ENCODE peak calls at places on chromosome 3, in seven cellular contexts. X is left colon, Y is G401, H is mucosa of descending colon, K is NCI-H69, V is neural crest cell, A is memory B cell. U is an unnamed sample.

GRCh38 chr3:49019941-49020334 is 1.6 kb upstream of the DALRD3 start:
- DNase-seq in H (no peak), A (no peak), K (peak; percentile 37), X (peak; percentile 37), V (no peak), Y (no peak), U (no peak)

GRCh38 chr3:152244156-152244888 is 24.4 kb upstream of the MBNL1 start:
- DNase-seq in V (no peak), A (no peak), K (peak; percentile 60), Y (no peak), X (no peak), H (no peak), U (no peak)

GRCh38 chr3:36408146-36408545 is 27.8 kb downstream of the STAC start:
- DNase-seq in K (no peak), X (no peak), V (no peak), Y (no peak), A (no peak), H (no peak), U (no peak)

GRCh38 chr3:172629470-172629869 is 81.4 kb downstream of the NCEH1 start:
- DNase-seq in K (no peak), X (no peak), H (no peak), Y (no peak), V (no peak), A (no peak), U (no peak)

GRCh38 chr3:78994174-78995027 is 773.4 kb downstream of the ROBO1 start:
- DNase-seq in H (no peak), X (no peak), A (no peak), K (peak; percentile 90), Y (no peak), V (no peak), U (no peak)

GRCh38 chr3:66703501-66703900 is 202.7 kb upstream of the LRIG1 start:
- DNase-seq in K (no peak), V (no peak), X (no peak), A (no peak), Y (no peak), H (no peak), U (peak; percentile 37)

GRCh38 chr3:25117005-25117593 is 311.0 kb upstream of the RARB start:
- DNase-seq in H (no peak), V (no peak), A (no peak), X (peak; percentile 17), K (no peak), Y (no peak), U (no peak)

GRCh38 chr3:196740476-196741400 is 1.1 kb downstream of the PAK2 start:
- DNase-seq in H (no peak), K (peak; percentile 78), Y (peak; percentile 65), V (no peak), A (no peak), X (peak; percentile 48), U (peak; percentile 72)

GRCh38 chr3:173501941-173502489 is 104.5 kb downstream of the NLGN1 start:
- DNase-seq in V (no peak), Y (no peak), H (no peak), X (no peak), K (peak; percentile 65), A (no peak), U (no peak)

GRCh38 chr3:106840319-106840718 is 536.9 kb upstream of the CCDC54 start:
- DNase-seq in Y (no peak), A (no peak), X (no peak), V (no peak), K (no peak), H (no peak), U (no peak)

GRCh38 chr3:141308588-141309218 is 59.6 kb upstream of the ZBTB38 start:
- DNase-seq in X (peak; percentile 67), Y (peak; percentile 46), K (peak; percentile 85), V (peak; percentile 38), A (no peak), H (peak; percentile 73), U (peak; percentile 68)

GRCh38 chr3:48770187-48770502 is 53.1 kb upstream of the IP6K2 start:
- DNase-seq in X (no peak), Y (no peak), V (no peak), K (no peak), H (no peak), A (no peak), U (no peak)

GRCh38 chr3:108153451-108153981 is 62.7 kb upstream of the CD47 start:
- DNase-seq in V (peak; percentile 7), K (peak; percentile 84), Y (peak; percentile 20), H (peak; percentile 51), X (peak; percentile 49), A (no peak), U (peak; percentile 46)

GRCh38 chr3:79086514-79086913 is 681.3 kb downstream of the ROBO1 start:
- DNase-seq in X (peak; percentile 28), A (no peak), K (peak; percentile 70), Y (peak; percentile 71), H (no peak), V (peak; percentile 58), U (peak; percentile 73)

GRCh38 chr3:31224936-31225335 is 307.8 kb upstream of the STT3B start:
- DNase-seq in X (no peak), A (no peak), V (no peak), H (no peak), Y (no peak), K (no peak), U (no peak)

GRCh38 chr3:175655366-175655765 is 796.2 kb downstream of the NAALADL2 start:
- DNase-seq in K (no peak), A (no peak), X (no peak), H (no peak), Y (no peak), V (no peak), U (peak; percentile 30)

GRCh38 chr3:42031808-42032475 is 59.2 kb upstream of the TRAK1 start:
- DNase-seq in K (peak; percentile 33), Y (peak; percentile 72), H (no peak), X (no peak), V (no peak), A (no peak), U (peak; percentile 80)

GRCh38 chr3:184584001-184584891 is 22.7 kb downstream of the EPHB3 start:
- DNase-seq in H (peak; percentile 55), Y (no peak), V (no peak), K (peak; percentile 66), X (peak; percentile 47), A (no peak), U (no peak)

GRCh38 chr3:197736010-197736490 is 654 bp downstream of the RUBCN start:
- DNase-seq in A (peak; percentile 40), V (peak; percentile 5), X (peak; percentile 59), H (peak; percentile 54), Y (peak; percentile 26), K (peak; percentile 47), U (peak; percentile 33)

GRCh38 chr3:18501679-18502343 is 76.7 kb upstream of the SATB1 start:
- DNase-seq in K (no peak), A (no peak), Y (no peak), X (no peak), H (no peak), V (no peak), U (no peak)

GRCh38 chr3:124658270-124658669 is 72.0 kb upstream of the UMPS start:
- DNase-seq in Y (no peak), A (no peak), H (no peak), K (no peak), V (no peak), X (no peak), U (no peak)

GRCh38 chr3:8742921-8743605 is 9.5 kb downstream of the CAV3 start:
- DNase-seq in Y (no peak), V (no peak), K (no peak), H (no peak), X (no peak), A (no peak), U (no peak)

GRCh38 chr3:194089357-194090177 is 46.4 kb upstream of the HES1 start:
- DNase-seq in H (no peak), A (no peak), K (peak; percentile 67), Y (no peak), V (no peak), X (peak; percentile 44), U (peak; percentile 99)

GRCh38 chr3:107450254-107450653 is 72.5 kb upstream of the BBX start:
- DNase-seq in H (no peak), K (no peak), A (no peak), X (no peak), V (no peak), Y (no peak), U (no peak)

GRCh38 chr3:179558742-179559364 is 3.9 kb upstream of the ACTL6A start:
- DNase-seq in A (peak; percentile 49), K (peak; percentile 81), V (peak; percentile 58), Y (peak; percentile 60), X (peak; percentile 52), H (peak; percentile 63), U (peak; percentile 91)

GRCh38 chr3:78026429-78026828 is 986.5 kb downstream of the ROBO2 start:
- DNase-seq in V (no peak), H (no peak), X (no peak), Y (no peak), A (no peak), K (no peak), U (no peak)

GRCh38 chr3:33218446-33219174 is at the start of gene SUSD5:
- DNase-seq in Y (no peak), H (no peak), V (peak; percentile 44), K (peak; percentile 35), X (no peak), A (peak; percentile 25), U (peak; percentile 53)

GRCh38 chr3:16767006-16767405 is 117.7 kb upstream of the PLCL2 start:
- DNase-seq in K (peak; percentile 31), X (no peak), V (no peak), A (no peak), H (no peak), Y (no peak), U (peak; percentile 29)

GRCh38 chr3:72338082-72338941 is 509.9 kb downstream of the SHQ1 start:
- DNase-seq in X (no peak), K (no peak), A (no peak), H (no peak), Y (peak; percentile 7), V (no peak), U (no peak)

GRCh38 chr3:55482496-55483195 is 4.5 kb downstream of the WNT5A start:
- DNase-seq in A (no peak), X (no peak), H (peak; percentile 45), V (peak; percentile 33), K (no peak), Y (no peak), U (peak; percentile 66)

GRCh38 chr3:24472358-24472757 is 22.3 kb downstream of the THRB start:
- DNase-seq in K (no peak), Y (no peak), A (no peak), X (no peak), V (no peak), H (no peak), U (no peak)

GRCh38 chr3:53970656-53971055 is 79.0 kb upstream of the SELENOK start:
- DNase-seq in A (no peak), X (no peak), V (no peak), H (no peak), K (no peak), Y (no peak), U (peak; percentile 65)

GRCh38 chr3:197600796-197601565 is 45.2 kb upstream of the BDH1 start:
- DNase-seq in Y (no peak), H (no peak), K (no peak), X (no peak), A (no peak), V (no peak), U (no peak)

GRCh38 chr3:178297204-178297603 is 239.0 kb upstream of the KCNMB2 start:
- DNase-seq in H (no peak), K (no peak), V (no peak), Y (no peak), X (no peak), A (no peak), U (peak; percentile 66)

GRCh38 chr3:36786921-36787890 is 22.9 kb upstream of the DCLK3 start:
- DNase-seq in X (no peak), H (no peak), K (no peak), A (no peak), Y (no peak), V (no peak), U (no peak)

GRCh38 chr3:169913270-169913780 is 2.0 kb downstream of the SAMD7 start:
- DNase-seq in A (no peak), V (no peak), K (no peak), Y (no peak), H (no peak), X (no peak), U (no peak)

U was measured in cardiac muscle cell.